ENCODE peak calls at places on chromosome 9, in five cellular contexts. A is prostate gland, O is stomach, S is astrocyte, J is esophagus squamous epithelium. Q is an unnamed sample.

GRCh38 chr9:108161520-108161919 is 672.0 kb upstream of the KLF4 start:
- DNase-seq in O (no peak), J (no peak), A (no peak), S (no peak), Q (no peak)

GRCh38 chr9:133043449-133044035 is 12.7 kb downstream of the GTF3C5 start:
- DNase-seq in A (no peak), S (no peak), O (no peak), J (no peak), Q (no peak)

GRCh38 chr9:72919246-72919945 is 33.5 kb downstream of the ALDH1A1 start:
- DNase-seq in J (no peak), O (no peak), S (no peak), A (no peak), Q (no peak)

GRCh38 chr9:122084276-122084675 is 8.8 kb downstream of the TTLL11 start:
- DNase-seq in J (no peak), A (no peak), O (no peak), S (no peak), Q (no peak)

GRCh38 chr9:68664036-68664435 is 41.0 kb upstream of the PIP5K1B start:
- DNase-seq in J (no peak), A (no peak), O (no peak), S (no peak), Q (no peak)

GRCh38 chr9:87070331-87070730 is 123.0 kb upstream of the GAS1 start:
- DNase-seq in O (no peak), S (no peak), A (no peak), J (no peak), Q (no peak)

GRCh38 chr9:95100071-95100627 is 217.4 kb downstream of the FANCC start:
- DNase-seq in O (no peak), A (no peak), S (peak; percentile 46), J (no peak), Q (no peak)

GRCh38 chr9:114196924-114197570 is 41.7 kb downstream of the COL27A1 start:
- DNase-seq in S (no peak), A (no peak), J (no peak), O (no peak), Q (peak; percentile 11)

GRCh38 chr9:35177520-35177919 is 15.7 kb downstream of the UNC13B start:
- DNase-seq in O (no peak), A (no peak), S (no peak), J (no peak), Q (no peak)

GRCh38 chr9:99465231-99465891 is 243.3 kb downstream of the SEC61B start:
- DNase-seq in A (no peak), J (no peak), O (no peak), S (peak; percentile 67), Q (peak; percentile 43)

GRCh38 chr9:121098567-121099198 is 23.9 kb downstream of the CNTRL start:
- DNase-seq in J (no peak), A (no peak), S (no peak), O (no peak), Q (no peak)

GRCh38 chr9:18683312-18683711 is 209.4 kb downstream of the ADAMTSL1 start:
- DNase-seq in S (no peak), A (no peak), O (no peak), J (no peak), Q (no peak)

GRCh38 chr9:19828586-19828985 is 39.7 kb upstream of the SLC24A2 start:
- DNase-seq in O (no peak), J (no peak), A (no peak), S (no peak), Q (no peak)

GRCh38 chr9:89802809-89803355 is 198.1 kb downstream of the GADD45G start:
- DNase-seq in S (no peak), A (peak; percentile 75), O (no peak), J (no peak), Q (no peak)

GRCh38 chr9:93156475-93157008 is 22.5 kb upstream of the NINJ1 start:
- DNase-seq in A (no peak), J (no peak), O (no peak), S (no peak), Q (no peak)

GRCh38 chr9:72979405-72980100 is 26.7 kb upstream of the ALDH1A1 start:
- DNase-seq in O (no peak), J (no peak), S (no peak), A (no peak), Q (no peak)

GRCh38 chr9:4604678-4605095 is 57.4 kb upstream of the PLPP6 start:
- DNase-seq in A (peak; percentile 75), O (peak; percentile 79), J (no peak), S (peak; percentile 23), Q (no peak)

GRCh38 chr9:109213300-109214121 is 46.5 kb upstream of the FRRS1L start:
- DNase-seq in O (peak; percentile 34), S (no peak), J (no peak), A (peak; percentile 51), Q (no peak)

GRCh38 chr9:109253637-109254284 is 67.1 kb downstream of the EPB41L4B start:
- DNase-seq in J (no peak), O (peak; percentile 66), S (peak; percentile 88), A (peak; percentile 42), Q (no peak)

GRCh38 chr9:34237836-34238235 is 59.0 kb downstream of the UBAP1 start:
- DNase-seq in S (no peak), A (no peak), J (no peak), O (no peak), Q (no peak)

GRCh38 chr9:27436234-27436633 is 87.9 kb upstream of the IFNK start:
- DNase-seq in S (no peak), A (peak; percentile 16), O (peak; percentile 61), J (no peak), Q (no peak)

GRCh38 chr9:110531776-110532175 is 47.8 kb downstream of the SVEP1 start:
- DNase-seq in J (no peak), O (no peak), A (no peak), S (peak; percentile 74), Q (no peak)

GRCh38 chr9:109156705-109157104 is 10.3 kb downstream of the FRRS1L start:
- DNase-seq in S (no peak), A (no peak), O (no peak), J (no peak), Q (no peak)

GRCh38 chr9:2417730-2418129 is 203.9 kb upstream of the VLDLR start:
- DNase-seq in O (no peak), A (no peak), J (no peak), S (no peak), Q (no peak)

GRCh38 chr9:126057869-126058467 is 268.7 kb upstream of the MVB12B start:
- DNase-seq in J (no peak), A (no peak), S (no peak), O (no peak), Q (no peak)

GRCh38 chr9:92385001-92385400 is 19.4 kb downstream of the OGN start:
- DNase-seq in O (no peak), A (no peak), S (peak; percentile 60), J (no peak), Q (no peak)

GRCh38 chr9:101572316-101572715 is 22.5 kb downstream of the PPP3R2 start:
- DNase-seq in J (no peak), A (no peak), S (no peak), O (no peak), Q (no peak)

GRCh38 chr9:90894956-90895687 is 93.5 kb downstream of the SYK start:
- DNase-seq in J (no peak), A (peak; percentile 53), O (no peak), S (no peak), Q (no peak)
- TF ChIP-seq CTCF in J (peak; percentile 57), A (peak; percentile 20), O (no peak), S (peak; percentile 47), Q (peak; percentile 42)

DNA sequence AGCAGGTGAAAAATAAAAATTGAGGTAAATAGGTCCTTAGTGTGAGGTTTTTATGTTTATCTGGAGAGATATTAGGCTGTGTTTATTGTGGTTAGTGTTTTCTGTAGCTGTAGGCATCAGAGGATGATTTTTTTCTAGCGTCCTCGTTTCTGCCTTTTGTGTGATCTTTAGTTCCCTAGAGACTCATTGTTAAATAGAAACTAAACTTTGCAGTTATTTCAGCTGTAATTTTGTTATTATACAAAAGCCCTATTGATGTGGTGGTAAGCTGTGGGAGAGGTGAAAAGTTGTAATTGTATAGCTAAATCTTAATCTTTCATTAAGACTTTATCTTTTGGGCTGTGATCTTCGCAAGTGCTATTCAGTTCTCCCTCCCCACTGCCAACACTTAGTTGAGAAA is 340.3 kb downstream of the CYLC2 start:
- DNase-seq in S (no peak), J (no peak), O (no peak), A (no peak), Q (no peak)
- H3K9me3 ChIP-seq in S (no peaks in the 10 kb centered on the region), J (no peaks in the 10 kb centered on the region), O (no peaks in the 10 kb centered on the region), A (no peaks in the 10 kb centered on the region), Q (no peaks in the 10 kb centered on the region)

GRCh38 chr9:129888085-129888808 is 53.0 kb downstream of the USP20 start:
- DNase-seq in S (no peak), J (peak; percentile 53), A (no peak), O (peak; percentile 62), Q (peak; percentile 73)

GRCh38 chr9:129889461-129889935 is 54.2 kb downstream of the USP20 start:
- DNase-seq in J (no peak), S (no peak), A (no peak), O (no peak), Q (no peak)

GRCh38 chr9:129888809-129889460 is 53.7 kb downstream of the USP20 start:
- DNase-seq in O (no peak), J (no peak), S (no peak), A (no peak), Q (no peak)

GRCh38 chr9:129891519-129891918 is 56.3 kb downstream of the USP20 start:
- DNase-seq in S (no peak), A (no peak), J (no peak), O (no peak), Q (no peak)

DNA sequence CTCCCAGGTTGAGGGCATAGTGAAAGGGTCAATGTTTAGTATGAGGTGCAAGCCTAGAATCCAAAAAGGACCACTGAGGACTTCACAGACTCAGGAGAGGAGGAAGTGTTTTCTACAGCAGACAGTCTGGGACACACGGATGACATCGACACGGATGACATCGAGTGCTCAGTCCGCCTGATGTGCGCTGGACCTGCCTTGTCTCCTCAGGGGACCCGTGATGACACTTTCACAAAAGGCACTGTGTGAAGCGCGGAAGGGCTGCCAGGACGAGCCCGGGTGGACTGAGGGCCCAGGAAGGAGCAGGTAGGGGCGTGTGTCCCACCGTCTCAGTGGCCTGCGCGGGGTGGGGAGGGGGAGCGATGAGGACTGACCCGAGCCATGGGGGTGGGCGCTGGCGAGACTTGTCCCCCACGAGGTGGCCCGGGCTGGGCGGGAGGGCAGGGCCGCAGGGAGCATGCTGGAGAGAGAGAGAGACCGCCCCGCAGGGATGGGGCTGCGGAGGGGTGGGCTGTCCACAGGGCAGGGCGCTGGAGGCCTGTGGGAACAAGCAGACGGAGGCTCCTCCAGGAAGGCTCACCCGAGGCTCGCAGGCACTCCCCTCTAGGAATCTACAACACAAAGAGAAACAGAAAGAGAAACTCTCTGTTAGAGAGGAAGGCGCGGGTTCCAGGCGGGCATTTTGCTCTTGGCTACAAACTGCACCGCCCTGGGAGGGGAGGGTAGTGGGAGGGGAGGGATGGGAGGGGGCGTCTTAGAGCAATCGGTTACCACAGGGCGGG is 54.9 kb downstream of the USP20 start:
- DNase-seq in O (peak; percentile 47), A (no peak), J (no peak), S (no peak), Q (peak; percentile 85)
- H3K4me3 ChIP-seq in O (peak overlapping the region; percentile 3), A (no peak overlapping the region), J (peak overlapping the region; percentile 11), S (no peak overlapping the region), Q (no peak overlapping the region)

DNA sequence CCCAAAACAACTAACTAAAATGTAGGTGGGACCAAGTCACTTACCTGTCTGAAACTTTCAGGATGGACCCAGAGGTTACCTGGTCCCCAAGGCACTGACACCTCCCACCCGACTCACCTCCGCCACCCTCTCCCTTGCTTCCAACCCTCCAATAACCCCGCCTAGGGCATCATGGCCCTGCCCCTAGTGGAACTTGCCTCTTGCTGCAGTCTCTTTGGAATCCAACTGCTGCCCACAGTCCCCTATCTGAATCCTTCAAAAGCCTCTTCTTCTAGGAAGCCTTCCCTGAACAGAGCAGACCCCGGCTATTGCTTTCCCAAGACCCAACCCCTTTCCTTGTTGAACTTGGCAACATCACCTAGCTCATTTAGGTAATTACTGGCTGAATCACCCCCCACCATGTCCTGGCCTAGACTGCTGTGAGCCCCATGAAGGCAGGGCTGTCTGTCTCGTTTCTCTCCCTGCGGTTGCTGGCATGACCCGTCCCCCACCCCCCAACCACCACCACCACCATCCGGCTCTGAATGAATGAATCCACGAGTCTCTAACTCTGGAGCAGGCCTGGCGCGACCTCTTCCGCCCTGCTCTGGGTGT is 9.4 kb downstream of the CRB2 start:
- DNase-seq in J (no peak), O (no peak), A (no peak), S (no peak), Q (no peak)
- TF ChIP-seq CTCF in J (no peak), O (no peak), A (no peak), S (peak; percentile 28), Q (no peak)

Q was measured in left lung.